ENCODE peak calls at places on chromosomes 13 and 19, in four cellular contexts. P is GM12865, D is AG09309, V is mucosa of descending colon. Q is an unnamed sample.

GRCh38 chr19:1873524-1874473 is 10.4 kb upstream of the KLF16 start:
- DNase-seq in P (no peak), D (no peak), V (peak), Q (no peak)

GRCh38 chr13:98972627-98973026 is 5.2 kb downstream of the DOCK9 start:
- DNase-seq in P (no peak), D (no peak), V (no peak), Q (no peak)

GRCh38 chr13:79429309-79429708 is 23.3 kb upstream of the RBM26 start:
- DNase-seq in P (no peak), D (no peak), V (no peak), Q (no peak)

GRCh38 chr13:66446413-66446812 is 783.7 kb downstream of the PCDH9 start:
- DNase-seq in P (no peak), D (no peak), V (no peak), Q (no peak)

GRCh38 chr13:58080806-58081205 is 449.3 kb downstream of the PCDH17 start:
- DNase-seq in P (no peak), D (no peak), V (no peak), Q (no peak)

GRCh38 chr13:51579676-51580075 is 4.6 kb upstream of the WDFY2 start:
- DNase-seq in P (no peak), D (no peak), V (no peak), Q (no peak)

GRCh38 chr13:53112522-53112921 is 83.9 kb downstream of the OLFM4 start:
- DNase-seq in P (no peak), D (no peak), V (no peak), Q (no peak)

GRCh38 chr13:40336228-40337221 is 329.9 kb downstream of the FOXO1 start:
- DNase-seq in P (no peak), D (no peak), V (no peak), Q (no peak)

GRCh38 chr13:19573072-19573716 is 11.9 kb upstream of the TPTE2 start:
- DNase-seq in P (peak), D (no peak), V (no peak), Q (no peak)

GRCh38 chr13:78657699-78658629 is 991 bp downstream of the OBI1 start:
- DNase-seq in P (peak), D (no peak), V (no peak), Q (peak)

GRCh38 chr19:41321600-41322270 is 11.8 kb downstream of the CCDC97 start:
- DNase-seq in P (peak), D (no peak), V (no peak), Q (peak)

GRCh38 chr13:111315347-111315995 is 5.0 kb upstream of the TEX29 start:
- DNase-seq in P (no peak), D (no peak), V (no peak), Q (no peak)

GRCh38 chr19:4123615-4124568 is at the start of gene MAP2K2:
- DNase-seq in P (peak), D (peak), V (peak), Q (peak)

GRCh38 chr13:58587183-58587582 is 955.6 kb downstream of the PCDH17 start:
- DNase-seq in P (peak), D (no peak), V (no peak), Q (peak)

DNA sequence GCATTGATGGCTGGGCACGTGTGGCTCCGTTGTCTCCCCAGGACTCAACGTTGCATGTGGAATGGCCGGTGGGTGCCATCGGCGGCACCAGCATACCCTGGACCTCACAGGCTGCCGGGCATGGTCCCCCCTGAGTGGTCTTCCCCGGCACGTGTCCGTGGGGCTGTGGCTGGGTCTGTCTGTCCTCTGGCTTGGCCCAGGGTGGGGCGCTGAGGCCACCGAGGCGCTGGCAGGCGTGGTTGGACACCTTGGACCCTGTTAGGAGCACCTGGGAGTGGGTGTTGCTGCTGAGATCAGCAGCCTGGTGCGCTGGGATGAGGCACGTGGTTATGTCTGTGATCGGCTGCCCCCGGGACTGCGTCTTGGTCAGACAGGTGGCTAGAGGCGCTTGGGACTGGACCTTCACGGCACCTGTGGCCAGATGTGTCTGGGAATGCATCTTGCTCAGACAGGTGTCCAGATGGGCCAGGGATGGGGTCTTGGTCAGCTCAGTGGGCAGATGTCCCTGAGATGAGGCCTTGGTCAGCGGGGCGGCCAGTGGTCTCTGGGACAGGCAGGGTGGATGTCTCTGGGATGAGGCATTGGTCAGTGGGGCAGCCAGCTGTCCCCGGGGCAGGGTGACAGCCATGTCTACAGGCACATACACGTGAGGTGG is 9.2 kb downstream of the IQCN start:
- DNase-seq in P (no peak), D (no peak), V (no peak), Q (no peak)
- H3K4me3 ChIP-seq in P (no peak), D (no peak), V (no peak), Q (no peak)

DNA sequence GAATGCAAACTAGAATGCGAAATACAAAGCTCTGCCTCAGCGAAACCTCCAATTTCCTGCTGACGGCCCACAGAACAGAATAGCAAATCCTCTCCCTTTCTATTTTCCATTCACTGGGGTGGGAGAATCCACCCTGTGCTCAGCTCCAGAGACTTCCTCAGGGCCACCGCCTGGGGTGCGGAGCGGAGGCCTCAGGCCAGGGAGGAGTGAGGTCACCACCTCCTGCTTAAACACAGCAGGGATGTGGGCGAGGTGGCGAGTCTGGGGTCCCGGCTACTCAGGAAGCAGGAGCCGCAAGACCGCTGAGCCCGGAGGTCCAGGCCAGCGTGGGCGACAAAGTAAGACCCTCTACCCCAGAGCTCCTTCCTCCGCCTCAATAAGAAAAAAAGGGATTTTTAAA is 666 bp upstream of the ZNF320 start:
- DNase-seq in P (no peak), D (no peak), V (peak), Q (no peak)
- H3K4me3 ChIP-seq in P (no peak), D (no peak), V (no peak), Q (peak)

GRCh38 chr19:10580979-10581631 is 6.0 kb downstream of the AP1M2 start:
- DNase-seq in P (peak), D (peak), V (peak), Q (peak)

GRCh38 chr19:10583021-10583776 is 3.9 kb downstream of the AP1M2 start:
- DNase-seq in P (no peak), D (no peak), V (no peak), Q (peak)

GRCh38 chr19:10587839-10588150 is 683 bp upstream of the AP1M2 start:
- DNase-seq in P (no peak), D (no peak), V (no peak), Q (no peak)

GRCh38 chr19:10587022-10587838 is at the start of gene AP1M2:
- DNase-seq in P (no peak), D (no peak), V (peak), Q (no peak)

DNA sequence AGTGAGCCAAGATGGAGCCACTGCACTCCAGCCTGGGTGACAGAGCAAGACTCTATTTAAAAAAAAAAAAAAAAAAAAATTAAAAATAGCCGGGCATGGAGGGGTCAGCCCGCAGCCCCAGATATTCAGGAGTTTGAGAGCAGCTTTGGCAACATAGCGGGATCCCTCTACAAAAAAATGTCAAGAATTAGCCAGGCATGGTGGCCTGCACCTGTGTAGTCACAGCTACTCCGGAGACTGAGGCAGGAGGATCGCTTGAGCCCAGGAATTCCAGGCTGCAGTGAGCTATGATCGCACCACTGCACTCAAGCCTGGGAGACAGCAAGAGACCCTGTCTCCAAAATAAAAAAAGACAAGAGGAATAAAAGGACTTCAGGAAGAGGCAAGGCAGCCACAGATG is 716 bp downstream of the AP1M2 start:
- DNase-seq in P (no peak), D (no peak), V (no peak), Q (no peak)
- H3K4me3 ChIP-seq in P (no peak), D (no peak), V (peak), Q (no peak)

GRCh38 chr13:24670174-24670573 is 10.0 kb upstream of the ATP12A start:
- DNase-seq in P (no peak), D (no peak), V (peak), Q (no peak)

GRCh38 chr13:24668955-24669354 is 11.3 kb upstream of the ATP12A start:
- DNase-seq in P (no peak), D (no peak), V (peak), Q (no peak)

GRCh38 chr13:24670927-24671326 is 9.3 kb upstream of the ATP12A start:
- DNase-seq in P (peak), D (no peak), V (peak), Q (peak)

GRCh38 chr13:24672141-24673132 is 7.8 kb upstream of the ATP12A start:
- DNase-seq in P (no peak), D (no peak), V (no peak), Q (no peak)

GRCh38 chr13:24671367-24672117 is 8.7 kb upstream of the ATP12A start:
- DNase-seq in P (peak), D (peak), V (peak), Q (peak)
- H3K4me3 ChIP-seq in P (no peak), D (peak), V (no peak), Q (no peak)

GRCh38 chr13:69044629-69045028 is 1063.0 kb upstream of the ATXN8OS start:
- DNase-seq in P (no peak), D (no peak), V (no peak), Q (no peak)

GRCh38 chr13:69035771-69036170 is 1071.9 kb upstream of the ATXN8OS start:
- DNase-seq in P (no peak), D (no peak), V (no peak), Q (no peak)

DNA sequence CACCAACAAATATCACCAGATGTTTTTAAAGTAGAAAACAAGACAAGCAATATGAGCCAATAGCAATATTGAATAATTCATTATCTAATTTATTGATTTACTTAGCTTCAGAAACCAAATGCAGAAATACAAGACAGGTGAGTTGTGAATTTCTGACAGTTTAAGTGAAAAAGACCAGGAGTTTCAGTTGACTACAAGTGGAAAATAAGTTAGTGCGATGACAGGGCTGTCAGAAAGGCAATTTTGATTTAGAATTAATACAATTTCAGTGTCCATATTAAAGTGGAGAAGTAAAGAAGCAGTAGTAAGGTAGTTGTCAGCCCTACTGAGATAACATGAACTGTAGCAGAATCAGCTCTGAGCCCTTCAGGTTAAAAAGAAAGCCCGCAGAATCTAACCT is 1066.7 kb upstream of the ATXN8OS start:
- DNase-seq in P (no peak), D (no peak), V (no peak), Q (no peak)
- H3K4me3 ChIP-seq in P (no peak), D (no peak), V (no peak), Q (no peak)

GRCh38 chr19:49450405-49450804 is 1.2 kb downstream of the PIH1D1 start:
- DNase-seq in P (no peak), D (no peak), V (no peak), Q (no peak)
- H3K4me3 ChIP-seq in P (peak), D (peak), V (no peak), Q (peak)

GRCh38 chr19:46954502-46955004 is 65.1 kb upstream of the NPAS1 start:
- DNase-seq in P (peak), D (no peak), V (no peak), Q (no peak)

GRCh38 chr19:46952874-46953273 is 66.8 kb upstream of the NPAS1 start:
- DNase-seq in P (no peak), D (no peak), V (no peak), Q (no peak)

GRCh38 chr19:46955813-46956371 is 63.7 kb upstream of the NPAS1 start:
- DNase-seq in P (no peak), D (no peak), V (no peak), Q (no peak)

GRCh38 chr19:46953955-46954501 is 65.6 kb upstream of the NPAS1 start:
- DNase-seq in P (no peak), D (no peak), V (no peak), Q (no peak)

DNA sequence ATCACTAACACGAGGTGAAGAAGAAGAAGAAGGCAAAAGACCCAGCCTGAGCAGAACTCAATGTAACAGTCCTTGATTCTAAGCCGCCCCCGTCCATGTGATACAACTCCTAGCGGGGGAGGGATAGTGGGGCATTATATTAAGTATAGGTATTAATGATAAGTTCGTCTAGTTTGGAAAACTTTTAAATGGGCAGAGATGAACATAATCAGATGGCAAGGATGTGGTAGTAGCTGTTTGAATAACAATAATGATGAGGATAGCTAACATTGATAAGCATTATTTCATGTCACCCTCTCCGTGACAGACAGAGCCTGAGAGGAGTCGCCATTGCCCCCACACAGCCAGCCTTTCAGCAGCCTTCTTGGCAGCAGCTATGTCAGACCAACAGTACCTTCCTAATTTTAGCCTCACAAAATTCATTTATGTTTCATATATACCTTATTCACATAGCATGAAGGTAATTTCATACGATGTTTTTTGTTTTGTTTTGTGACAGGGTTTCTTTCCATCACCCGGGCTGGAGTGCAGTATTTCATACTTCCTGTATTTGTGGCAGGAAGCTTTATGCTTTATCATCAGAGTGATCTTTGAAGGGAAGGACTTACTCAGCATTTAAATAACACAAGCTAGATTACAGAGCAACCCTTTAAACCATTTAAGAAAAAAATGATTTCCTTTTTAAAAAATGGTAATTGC is 64.4 kb upstream of the NPAS1 start:
- DNase-seq in P (peak), D (no peak), V (peak), Q (peak)
- H3K4me3 ChIP-seq in P (peak), D (no peak), V (no peak), Q (peak)

GRCh38 chr13:103312467-103312866 is 246.2 kb upstream of the SLC10A2 start:
- DNase-seq in P (no peak), D (no peak), V (no peak), Q (no peak)

GRCh38 chr13:103315701-103316100 is 249.5 kb upstream of the SLC10A2 start:
- DNase-seq in P (no peak), D (no peak), V (no peak), Q (no peak)
- H3K4me3 ChIP-seq in P (no peak), D (no peak), V (no peak), Q (no peak)

GRCh38 chr19:44447864-44448674 is at the start of gene ZNF229:
- DNase-seq in P (peak), D (peak), V (peak), Q (no peak)
- H3K4me3 ChIP-seq in P (no peak), D (peak), V (no peak), Q (no peak)

GRCh38 chr13:38804536-38804935 is 117.7 kb downstream of the FREM2 start:
- DNase-seq in P (no peak), D (no peak), V (no peak), Q (no peak)

GRCh38 chr13:38803566-38803965 is 116.7 kb downstream of the FREM2 start:
- DNase-seq in P (no peak), D (no peak), V (no peak), Q (no peak)

DNA sequence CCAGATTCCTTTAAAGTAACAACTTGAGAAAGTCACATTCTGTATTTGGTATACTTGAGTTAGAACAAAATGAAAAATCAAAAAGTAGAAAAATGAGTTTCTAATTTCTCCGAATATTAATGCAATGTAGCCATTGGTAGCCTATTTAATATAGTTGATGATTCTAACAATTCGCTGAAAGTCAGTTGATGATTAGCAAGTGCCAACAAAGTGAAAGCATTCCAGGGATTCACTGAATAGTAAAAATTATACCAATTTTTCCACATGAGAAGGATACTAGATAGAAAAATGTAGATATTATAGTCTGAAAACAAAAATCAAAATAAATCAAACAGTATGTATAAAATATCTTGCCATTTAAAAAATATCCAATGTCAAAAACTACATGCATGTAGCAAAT is 117.2 kb downstream of the FREM2 start:
- DNase-seq in P (no peak), D (no peak), V (no peak), Q (no peak)
- H3K4me3 ChIP-seq in P (no peak), D (no peak), V (no peak), Q (no peak)